ENCODE peak calls at places on chromosomes 11 and 22, in four cellular contexts. One of them, this sample, is unnamed.

GRCh38 chr11:20731676-20732075 is 62.3 kb downstream of the NELL1 start:
- DNase-seq in tibial nerve: no peak
- DNase-seq in erythroblast: no peak
- DNase-seq in heart left ventricle: no peak
- DNase-seq in this sample: no peak

GRCh38 chr11:19727246-19727645 is 14.6 kb downstream of the NAV2 start:
- DNase-seq in tibial nerve: no peak
- DNase-seq in heart left ventricle: no peak
- DNase-seq in erythroblast: no peak
- DNase-seq in this sample: no peak

GRCh38 chr11:10401696-10402392 is 53.2 kb upstream of the AMPD3 start:
- DNase-seq in heart left ventricle: no peak
- DNase-seq in tibial nerve: no peak
- DNase-seq in erythroblast: no peak
- DNase-seq in this sample: no peak

GRCh38 chr11:88175707-88176066 is 444 bp upstream of the RAB38 start:
- DNase-seq in tibial nerve: no peak
- DNase-seq in erythroblast: peak; percentile 29
- DNase-seq in heart left ventricle: no peak
- DNase-seq in this sample: no peak

GRCh38 chr22:49914256-49914655 is 4.0 kb downstream of the ALG12 start:
- DNase-seq in heart left ventricle: no peak
- DNase-seq in tibial nerve: no peak
- DNase-seq in erythroblast: no peak
- DNase-seq in this sample: no peak

GRCh38 chr22:20580179-20580578 is 72.8 kb downstream of the MED15 start:
- DNase-seq in tibial nerve: no peak
- DNase-seq in erythroblast: peak; percentile 44
- DNase-seq in heart left ventricle: no peak
- DNase-seq in this sample: no peak

GRCh38 chr22:38866024-38866398 is 6.0 kb downstream of the CBX6 start:
- DNase-seq in erythroblast: no peak
- DNase-seq in heart left ventricle: no peak
- DNase-seq in tibial nerve: no peak
- DNase-seq in this sample: no peak

GRCh38 chr11:94641167-94641761 is 74.1 kb downstream of the PIWIL4 start:
- DNase-seq in heart left ventricle: peak; percentile 34
- DNase-seq in erythroblast: no peak
- DNase-seq in tibial nerve: no peak
- DNase-seq in this sample: no peak

GRCh38 chr11:107457205-107457557 is 444 bp downstream of the CWF19L2 start:
- DNase-seq in erythroblast: peak; percentile 72
- DNase-seq in heart left ventricle: no peak
- DNase-seq in tibial nerve: no peak
- DNase-seq in this sample: no peak

GRCh38 chr11:101453682-101454081 is 130.1 kb downstream of the TRPC6 start:
- DNase-seq in tibial nerve: no peak
- DNase-seq in erythroblast: no peak
- DNase-seq in heart left ventricle: no peak
- DNase-seq in this sample: no peak

DNA sequence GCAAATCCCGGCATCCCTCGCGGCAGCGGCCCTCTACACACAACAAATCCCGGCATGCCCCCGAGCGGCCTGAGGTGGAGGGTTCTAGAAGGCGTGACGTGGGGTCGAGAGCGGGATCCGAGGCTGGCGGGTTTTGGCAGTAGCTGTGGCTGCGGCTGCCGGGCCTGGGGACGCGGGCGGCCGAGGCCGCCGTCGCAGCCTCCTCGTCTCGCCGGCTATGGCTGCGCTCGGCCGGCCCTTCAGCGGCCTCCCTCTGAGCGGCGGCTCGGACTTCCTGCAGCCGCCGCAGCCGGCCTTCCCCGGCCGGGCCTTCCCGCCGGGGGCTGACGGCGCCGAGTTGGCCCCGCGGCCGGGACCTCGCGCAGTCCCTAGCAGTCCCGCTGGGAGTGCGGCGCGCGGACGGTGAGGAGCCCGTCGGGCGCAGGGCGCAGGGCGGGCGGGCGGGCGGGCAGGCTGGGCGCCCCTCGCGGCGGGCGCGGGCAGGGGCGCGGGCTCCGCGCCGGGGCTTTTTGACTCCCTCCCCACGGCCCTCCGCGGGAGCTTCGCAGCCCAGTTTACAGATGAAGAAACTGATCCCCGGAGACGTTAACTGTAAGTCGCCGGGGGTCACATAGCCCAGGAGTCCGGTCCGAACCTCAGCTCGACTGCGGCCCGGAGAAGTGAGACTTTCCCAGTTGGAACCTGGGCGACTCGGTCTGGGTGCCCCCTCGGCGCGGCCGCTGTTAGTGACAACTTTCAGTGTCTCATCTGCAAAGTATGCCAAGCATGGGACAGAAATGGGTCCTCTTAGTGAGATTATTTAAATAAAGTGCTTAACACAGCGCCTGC is at the start of gene CCDC117:
- DNase-seq in erythroblast: peak; percentile 96
- DNase-seq in tibial nerve: peak; percentile 93
- DNase-seq in heart left ventricle: peak; percentile 96
- DNase-seq in this sample: peak; percentile 81
- TF ChIP-seq POLR2A in erythroblast: peak; percentile 79
- TF ChIP-seq POLR2A in tibial nerve: peak; percentile 94
- TF ChIP-seq POLR2A in heart left ventricle: peak; percentile 23
- TF ChIP-seq POLR2A in this sample: peak; percentile 65

GRCh38 chr11:112087212-112087611 is 539 bp downstream of the SDHD start:
- DNase-seq in erythroblast: peak; percentile 50
- DNase-seq in heart left ventricle: no peak
- DNase-seq in tibial nerve: no peak
- DNase-seq in this sample: no peak

GRCh38 chr11:112082729-112083128 is 3.8 kb downstream of the TIMM8B start:
- DNase-seq in erythroblast: no peak
- DNase-seq in tibial nerve: no peak
- DNase-seq in heart left ventricle: no peak
- DNase-seq in this sample: no peak

GRCh38 chr11:112085822-112086421 is 634 bp downstream of the TIMM8B start:
- DNase-seq in erythroblast: peak; percentile 77
- DNase-seq in heart left ventricle: no peak
- DNase-seq in tibial nerve: no peak
- DNase-seq in this sample: no peak

GRCh38 chr11:112086422-112087191 is at the start of the genes SDHD and TIMM8B:
- DNase-seq in erythroblast: peak; percentile 99
- DNase-seq in heart left ventricle: peak; percentile 96
- DNase-seq in tibial nerve: peak; percentile 90
- DNase-seq in this sample: peak; percentile 65
- TF ChIP-seq POLR2A in erythroblast: peak; percentile 93
- TF ChIP-seq POLR2A in heart left ventricle: no peak
- TF ChIP-seq POLR2A in tibial nerve: peak; percentile 48
- TF ChIP-seq POLR2A in this sample: peak; percentile 48

DNA sequence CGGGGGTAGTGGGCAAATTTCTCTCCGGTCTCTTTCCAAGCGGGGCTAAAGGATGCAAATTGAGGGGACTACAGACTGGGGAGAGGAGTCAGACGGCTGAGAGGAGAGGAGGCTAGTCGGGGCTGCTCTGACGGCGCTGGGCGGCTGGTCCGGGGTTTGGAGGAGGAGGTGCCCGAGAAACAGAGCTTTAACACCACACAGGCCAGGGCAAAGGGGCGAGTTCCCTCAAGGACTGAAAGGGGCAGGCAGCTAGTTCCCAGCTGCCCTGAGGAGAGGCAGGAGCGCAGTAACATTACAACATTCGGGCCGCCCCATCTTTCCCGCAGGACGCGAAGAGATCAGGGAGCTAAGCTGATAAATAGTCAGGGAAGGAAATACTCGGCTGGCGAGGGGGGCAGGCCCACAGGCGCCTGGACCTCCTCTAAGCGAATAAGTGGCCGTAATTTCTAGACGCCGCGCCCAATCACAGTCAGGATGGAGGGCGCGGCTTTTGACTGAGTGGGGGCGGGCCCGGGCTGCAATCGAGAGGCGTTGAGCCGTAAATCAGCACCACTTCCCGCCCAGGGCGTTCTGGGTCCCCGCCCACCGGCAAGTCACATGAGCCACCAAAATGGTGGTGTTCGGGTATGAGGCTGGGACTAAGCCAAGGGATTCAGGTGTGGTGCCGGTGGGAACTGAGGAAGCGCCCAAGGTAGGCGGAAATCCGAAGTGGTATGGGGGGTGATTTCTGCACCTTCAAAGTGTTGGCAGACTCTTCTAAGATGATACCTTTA is at the start of gene TMEM126B:
- DNase-seq in tibial nerve: peak; percentile 97
- DNase-seq in erythroblast: peak; percentile 97
- DNase-seq in heart left ventricle: peak; percentile 98
- DNase-seq in this sample: peak; percentile 72
- TF ChIP-seq POLR2A in tibial nerve: peak; percentile 91
- TF ChIP-seq POLR2A in erythroblast: peak; percentile 83
- TF ChIP-seq POLR2A in heart left ventricle: peak; percentile 45
- TF ChIP-seq POLR2A in this sample: peak; percentile 85

GRCh38 chr11:57335023-57335342 is 709 bp downstream of the SSRP1 start:
- DNase-seq in heart left ventricle: no peak
- DNase-seq in tibial nerve: no peak
- DNase-seq in erythroblast: no peak
- DNase-seq in this sample: no peak

GRCh38 chr11:57332694-57333440 is 2.8 kb downstream of the SSRP1 start:
- DNase-seq in heart left ventricle: no peak
- DNase-seq in tibial nerve: no peak
- DNase-seq in erythroblast: no peak
- DNase-seq in this sample: no peak

GRCh38 chr11:57336111-57336666 is 497 bp upstream of the SSRP1 start:
- DNase-seq in heart left ventricle: no peak
- DNase-seq in erythroblast: no peak
- DNase-seq in tibial nerve: no peak
- DNase-seq in this sample: no peak

GRCh38 chr11:57338152-57338551 is at the start of gene P2RX3:
- DNase-seq in heart left ventricle: peak; percentile 40
- DNase-seq in erythroblast: no peak
- DNase-seq in tibial nerve: no peak
- DNase-seq in this sample: no peak

DNA sequence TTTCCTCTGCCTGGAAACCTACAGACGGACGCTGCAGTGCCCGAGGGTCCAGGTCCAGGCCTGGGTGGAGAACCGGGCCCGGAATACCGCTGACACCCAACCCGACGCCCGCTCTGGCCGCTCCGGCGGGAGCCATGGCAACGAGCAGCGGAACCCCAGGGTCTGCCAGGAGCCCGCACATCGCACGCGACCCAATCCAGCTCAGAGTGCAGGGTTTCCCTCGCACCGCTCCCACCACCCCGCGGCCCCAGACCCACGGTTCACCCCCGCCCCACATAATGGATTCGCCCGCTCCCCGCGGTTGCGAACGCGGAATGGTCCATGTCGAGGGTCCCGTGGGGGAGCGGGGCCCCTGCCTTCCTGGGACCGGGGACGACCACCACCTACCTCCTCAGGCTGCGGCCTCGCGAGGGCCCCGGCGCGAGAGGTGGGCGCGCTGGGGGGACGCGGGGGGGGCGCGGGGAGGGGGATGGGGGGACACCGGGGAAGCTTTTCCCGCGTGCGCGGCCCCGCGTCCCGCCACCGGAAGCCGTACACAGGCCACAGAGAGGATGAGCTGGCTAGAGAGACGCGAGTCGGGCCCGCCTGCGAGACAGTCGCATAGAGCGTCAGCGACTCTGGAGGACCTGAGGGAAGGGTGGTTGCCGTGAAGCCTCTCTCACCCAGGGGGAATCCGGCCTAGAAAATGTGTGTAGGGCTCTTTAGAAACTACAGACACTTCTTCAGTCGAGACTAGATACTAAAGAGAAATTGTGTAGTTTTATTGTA is at the start of gene SSRP1:
- DNase-seq in tibial nerve: peak; percentile 62
- DNase-seq in erythroblast: peak; percentile 91
- DNase-seq in heart left ventricle: peak; percentile 89
- DNase-seq in this sample: peak; percentile 88
- TF ChIP-seq POLR2A in tibial nerve: peak; percentile 29
- TF ChIP-seq POLR2A in erythroblast: peak; percentile 64
- TF ChIP-seq POLR2A in heart left ventricle: no peak
- TF ChIP-seq POLR2A in this sample: peak; percentile 66

DNA sequence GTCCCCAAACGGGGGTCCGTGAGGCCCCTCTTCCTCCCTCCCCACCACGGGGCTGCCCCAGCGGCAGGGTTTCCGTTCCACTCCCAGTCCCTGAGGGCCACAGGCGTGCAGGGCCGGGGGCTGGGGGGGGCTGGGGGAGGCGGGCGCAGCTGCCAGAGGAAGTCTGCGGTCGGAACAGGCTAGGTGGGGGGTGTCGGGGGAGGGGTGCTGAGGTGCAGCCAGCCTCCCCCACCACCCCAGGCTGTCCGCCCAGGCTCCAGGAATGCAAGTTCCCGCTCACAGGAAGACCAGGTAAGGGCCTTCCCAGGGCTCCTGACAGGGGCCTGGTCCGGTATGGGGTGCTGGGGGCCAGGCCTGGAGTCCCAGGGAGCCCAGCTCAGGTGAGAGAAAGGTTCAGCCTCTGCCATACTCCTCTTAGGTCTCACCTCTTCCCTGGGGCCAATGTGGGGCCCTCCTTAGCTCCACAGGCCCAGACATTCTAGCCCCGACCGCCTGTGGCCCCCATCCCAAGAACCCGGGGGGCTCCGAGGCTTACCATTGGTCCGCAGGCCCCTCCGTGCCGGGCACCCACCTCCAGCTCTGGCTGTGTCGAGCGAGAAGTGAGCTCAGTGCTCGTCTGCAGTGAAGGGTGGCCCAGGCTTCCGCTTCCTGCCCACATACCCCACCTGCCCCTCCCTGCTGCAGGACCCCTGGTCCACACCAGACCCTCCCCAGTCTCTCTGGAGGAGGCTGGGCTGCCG is at the start of gene PTPRCAP:
- DNase-seq in heart left ventricle: no peak
- DNase-seq in erythroblast: no peak
- DNase-seq in tibial nerve: no peak
- DNase-seq in this sample: no peak
- TF ChIP-seq POLR2A in heart left ventricle: no peak
- TF ChIP-seq POLR2A in erythroblast: no peak
- TF ChIP-seq POLR2A in tibial nerve: no peak
- TF ChIP-seq POLR2A in this sample: no peak

DNA sequence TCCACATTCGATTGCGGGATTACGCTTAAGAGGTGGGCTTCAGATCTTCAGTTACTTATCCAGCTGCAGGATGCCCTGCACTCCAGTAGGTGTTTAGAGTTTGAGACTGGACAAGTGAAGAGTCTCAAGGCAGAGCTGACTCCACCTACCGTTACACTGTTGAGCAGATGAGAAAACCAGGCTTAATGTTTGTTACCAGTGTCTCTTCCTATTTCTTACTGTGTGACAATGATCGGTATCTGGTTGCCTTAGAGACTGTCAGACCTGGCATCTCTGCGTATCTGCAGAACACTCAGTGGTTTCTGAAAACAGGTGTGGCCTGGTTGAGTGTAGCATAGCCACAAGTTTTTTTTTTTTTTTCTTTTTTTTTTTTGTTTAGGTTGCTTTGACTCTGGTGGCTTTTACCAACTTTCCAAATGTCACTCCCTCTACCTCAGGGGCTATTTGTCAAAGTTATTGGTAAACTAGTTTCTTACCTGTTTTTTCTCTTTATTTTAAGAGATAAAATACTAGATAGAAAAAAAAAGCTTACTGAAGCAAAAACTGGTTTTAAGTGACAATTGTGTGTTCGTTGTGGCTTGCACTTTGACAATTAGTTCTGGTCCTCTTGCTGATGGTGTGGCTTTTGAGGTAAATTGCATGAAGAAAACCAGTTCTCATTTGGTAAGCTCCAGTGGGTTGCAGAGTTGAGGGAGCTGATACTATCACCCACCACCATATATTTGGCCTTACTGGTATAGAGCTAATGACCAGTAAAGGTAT is 284.8 kb downstream of the ETS1 start:
- DNase-seq in erythroblast: no peak
- DNase-seq in tibial nerve: no peak
- DNase-seq in heart left ventricle: no peak
- DNase-seq in this sample: no peak
- TF ChIP-seq POLR2A in erythroblast: no peak
- TF ChIP-seq POLR2A in tibial nerve: no peak
- TF ChIP-seq POLR2A in heart left ventricle: no peak
- TF ChIP-seq POLR2A in this sample: no peak

This sample was measured in H54.